ENCODE peak calls at places on chromosomes 11 and 22, in nine cellular contexts. A is cerebellar cortex; G is endothelial cell of umbilical vein; K is uterus; X is HEK293T; B is CD8-positive, alpha-beta T cell; I is NCI-H1436 treated with DMSO at 0.1 percent for 48 hours; N is iris pigment epithelial cell; O is colonic mucosa. Z is an unnamed sample.

GRCh38 chr11:45924927-45925326 is 2.5 kb downstream of the LARGE2 start:
- DNase-seq in X (no peak), I (no peak), N (no peak), B (no peak), G (no peak), K (no peak), A (no peak), O (peak), Z (no peak)

GRCh38 chr11:2951235-2952110 is 22.3 kb upstream of the PHLDA2 start:
- DNase-seq in G (peak), X (no peak), A (no peak), K (no peak), I (no peak), O (no peak), B (no peak), N (peak), Z (no peak)

GRCh38 chr11:120564573-120565301 is 53.2 kb downstream of the GRIK4 start:
- DNase-seq in A (peak), I (no peak), G (peak), N (peak), X (peak), K (no peak), O (no peak), B (no peak), Z (no peak)

GRCh38 chr11:48081151-48082010 is 101.0 kb downstream of the PTPRJ start:
- DNase-seq in G (peak), A (peak), B (no peak), O (no peak), K (peak), N (peak), X (no peak), I (no peak), Z (peak)

GRCh38 chr11:1856306-1857005 is 3.6 kb downstream of the LSP1 start:
- DNase-seq in A (no peak), N (no peak), O (no peak), I (no peak), G (no peak), X (no peak), K (no peak), B (no peak), Z (no peak)

GRCh38 chr11:98090861-98091575 is 929.7 kb upstream of the CNTN5 start:
- DNase-seq in N (no peak), A (no peak), B (no peak), X (no peak), O (no peak), G (no peak), K (no peak), I (no peak), Z (no peak)

GRCh38 chr11:69400769-69401590 is 80.5 kb upstream of the LINC01488 start:
- DNase-seq in X (no peak), G (no peak), I (no peak), N (no peak), A (no peak), O (no peak), B (no peak), K (no peak), Z (no peak)

GRCh38 chr11:75490221-75491181 is 35.2 kb downstream of the GDPD5 start:
- DNase-seq in B (no peak), X (no peak), K (no peak), I (no peak), N (peak), G (peak), A (no peak), O (no peak), Z (no peak)

GRCh38 chr11:76984741-76985140 is 49.5 kb upstream of the B3GNT6 start:
- DNase-seq in K (no peak), X (no peak), I (no peak), N (no peak), O (no peak), G (no peak), B (no peak), A (no peak), Z (no peak)

GRCh38 chr22:40499187-40499753 is 128.9 kb downstream of the SGSM3 start:
- DNase-seq in G (peak), X (no peak), N (peak), B (no peak), I (no peak), O (no peak), A (no peak), K (peak), Z (no peak)

GRCh38 chr11:8282621-8283509 is 19.2 kb upstream of the LMO1 start:
- DNase-seq in X (no peak), K (no peak), O (no peak), N (no peak), B (no peak), I (peak), G (no peak), A (no peak), Z (no peak)

GRCh38 chr22:44107341-44107740 is 73.4 kb upstream of the PARVG start:
- DNase-seq in O (no peak), K (no peak), G (no peak), N (no peak), X (no peak), A (no peak), B (no peak), I (no peak), Z (no peak)

GRCh38 chr11:12220305-12220704 is 109.9 kb downstream of the MICAL2 start:
- DNase-seq in K (peak), A (peak), N (no peak), X (no peak), I (no peak), O (no peak), B (no peak), G (peak), Z (no peak)

GRCh38 chr11:64809781-64810241 is 540 bp downstream of the MEN1 start:
- DNase-seq in O (peak), B (no peak), A (no peak), I (no peak), X (peak), N (peak), K (no peak), G (no peak), Z (no peak)

GRCh38 chr11:70612459-70613141 is 214.3 kb downstream of the CTTN start:
- DNase-seq in X (no peak), N (no peak), B (no peak), A (no peak), O (no peak), K (no peak), I (no peak), G (no peak), Z (no peak)

GRCh38 chr11:834371-835316 is 1.9 kb downstream of the CD151 start:
- DNase-seq in N (peak), O (peak), B (no peak), A (no peak), I (no peak), G (peak), K (peak), X (no peak), Z (no peak)

GRCh38 chr11:56331861-56332491 is 13.9 kb upstream of the OR8K1 start:
- DNase-seq in A (no peak), N (no peak), I (no peak), G (no peak), O (no peak), B (no peak), X (no peak), K (no peak), Z (no peak)

GRCh38 chr22:46674367-46674781 is 54.2 kb downstream of the GRAMD4 start:
- DNase-seq in N (no peak), K (peak), G (peak), O (no peak), B (peak), X (no peak), A (no peak), I (no peak), Z (peak)

GRCh38 chr11:124837491-124837856 is 27.8 kb upstream of the ROBO3 start:
- DNase-seq in I (no peak), O (peak), B (no peak), N (peak), K (no peak), G (peak), X (peak), A (peak), Z (no peak)

Z was measured in activated T-helper 1 cell treated with anti-CD3 and anti-CD28 coated beads, Interleukin-12 subunit alpha, Interleukin-12 subunit beta, Interleukin-2, Interleukin-4 antibody, amounts not matched to agents 30 ng/mL and 10 ng/mL and 1 ng/mL, durations not matched to agents 14 hours and 24 hours and 36 hours.